ENCODE peak calls at places on chromosomes 2 and 18, in ten cellular contexts. U is stimulated activated CD8-positive, alpha-beta memory T cell treated with anti-CD3 and anti-CD28 coated beads, Interleukin-7, amount 100 ng/mL, for 24 hours; B is B cell; H is SW480; D is adrenal gland; Z is NCI-H1694; S is AG10803; P is aorta; K is activated B cell treated with CpG ODN at 0.5 μM for 24 hours; O is M059J. Q is an unnamed sample.

GRCh38 chr2:51304341-51304740 is 272.4 kb upstream of the NRXN1 start:
- DNase-seq in H (no peak), S (no peak), U (no peak), Z (no peak), B (no peak), O (no peak), D (no peak), P (no peak), K (no peak), Q (no peak)

GRCh38 chr2:29000481-29000880 is 19.4 kb downstream of the TOGARAM2 start:
- DNase-seq in B (peak), Z (no peak), O (no peak), D (peak), K (peak), H (no peak), P (no peak), U (no peak), S (no peak), Q (no peak)

GRCh38 chr2:30790879-30791278 is 16.4 kb downstream of the CAPN13 start:
- DNase-seq in P (no peak), Z (no peak), B (no peak), H (no peak), K (no peak), O (no peak), D (no peak), S (no peak), U (no peak), Q (no peak)

GRCh38 chr2:118672571-118673158 is 174.8 kb downstream of the EN1 start:
- DNase-seq in P (no peak), K (no peak), U (no peak), O (peak), Z (no peak), S (no peak), H (no peak), D (no peak), B (no peak), Q (no peak)

GRCh38 chr2:191250400-191250799 is 5.2 kb downstream of the MYO1B start:
- DNase-seq in D (no peak), O (no peak), H (no peak), Z (no peak), B (no peak), K (no peak), U (no peak), S (no peak), P (no peak), Q (no peak)

GRCh38 chr2:108589786-108590185 is 55.5 kb downstream of the LIMS1 start:
- DNase-seq in S (no peak), D (no peak), O (no peak), K (no peak), U (no peak), P (no peak), H (no peak), B (no peak), Z (no peak), Q (no peak)

GRCh38 chr18:8374652-8375051 is 234.6 kb upstream of the RAB12 start:
- DNase-seq in Z (no peak), H (no peak), U (no peak), D (no peak), B (no peak), P (no peak), O (no peak), S (no peak), K (no peak), Q (no peak)

GRCh38 chr18:26003391-26003790 is 87.0 kb downstream of the SS18 start:
- DNase-seq in D (no peak), P (no peak), S (no peak), K (no peak), U (no peak), B (no peak), Z (no peak), H (no peak), O (peak), Q (peak)

GRCh38 chr18:45627204-45627526 is 11.9 kb downstream of the SLC14A2 start:
- DNase-seq in O (no peak), K (no peak), Z (no peak), B (no peak), U (no peak), H (no peak), D (no peak), P (no peak), S (no peak), Q (no peak)

GRCh38 chr2:149733936-149734685 is 146.5 kb upstream of the MMADHC start:
- DNase-seq in D (peak), O (peak), K (no peak), H (no peak), S (peak), P (no peak), Z (no peak), B (no peak), U (no peak), Q (peak)

GRCh38 chr2:160920061-160920460 is 240.2 kb upstream of the TANK start:
- DNase-seq in P (no peak), B (no peak), O (no peak), S (peak), Z (no peak), U (no peak), K (no peak), H (no peak), D (no peak), Q (no peak)

GRCh38 chr2:220887880-220888279 is 684.2 kb downstream of the EPHA4 start:
- DNase-seq in H (no peak), D (no peak), U (no peak), O (no peak), P (no peak), K (no peak), S (no peak), Z (no peak), B (no peak), Q (no peak)

GRCh38 chr2:215811409-215812355 is 201.7 kb downstream of the MREG start:
- DNase-seq in P (no peak), O (no peak), S (no peak), B (no peak), U (no peak), K (peak), D (no peak), H (no peak), Z (no peak), Q (no peak)

GRCh38 chr2:164538250-164538866 is 82.9 kb downstream of the GRB14 start:
- DNase-seq in Z (peak), B (no peak), K (no peak), U (no peak), H (peak), P (no peak), S (peak), O (peak), D (no peak), Q (peak)

GRCh38 chr2:179818546-179818945 is 42.9 kb downstream of the ZNF385B start:
- DNase-seq in Z (no peak), S (no peak), H (no peak), K (no peak), B (no peak), U (no peak), O (peak), D (peak), P (no peak), Q (no peak)

GRCh38 chr18:23735021-23735464 is 45.8 kb downstream of the LAMA3 start:
- DNase-seq in Z (no peak), P (no peak), D (no peak), H (no peak), K (no peak), U (no peak), S (no peak), O (peak), B (no peak), Q (peak)

GRCh38 chr2:162919111-162919510 is 80.5 kb upstream of the KCNH7 start:
- DNase-seq in S (no peak), B (no peak), U (no peak), D (no peak), Z (no peak), P (no peak), O (no peak), H (no peak), K (no peak), Q (no peak)

GRCh38 chr2:9668686-9669338 is 38.0 kb upstream of the YWHAQ start:
- DNase-seq in S (no peak), U (no peak), O (no peak), K (no peak), Z (no peak), P (no peak), H (no peak), D (no peak), B (no peak), Q (no peak)

GRCh38 chr2:156396126-156396525 is 40.1 kb upstream of the GPD2 start:
- DNase-seq in P (no peak), O (no peak), S (no peak), D (no peak), K (no peak), H (no peak), U (no peak), B (peak), Z (no peak), Q (no peak)

GRCh38 chr2:9310827-9311226 is 104.2 kb downstream of the ASAP2 start:
- DNase-seq in O (peak), U (no peak), B (no peak), Z (no peak), D (no peak), P (no peak), S (peak), H (no peak), K (no peak), Q (no peak)

GRCh38 chr2:236512902-236513433 is 56.7 kb upstream of the ACKR3 start:
- DNase-seq in U (peak), O (peak), H (peak), B (peak), P (peak), K (peak), Z (peak), D (peak), S (peak), Q (peak)

GRCh38 chr2:231937057-231937456 is 10.9 kb upstream of the NPPC start:
- DNase-seq in P (no peak), S (no peak), K (no peak), Z (no peak), B (no peak), H (no peak), U (no peak), O (no peak), D (no peak), Q (no peak)

GRCh38 chr18:62354171-62354570 is 29.1 kb downstream of the TNFRSF11A start:
- DNase-seq in H (no peak), U (no peak), K (no peak), P (no peak), B (no peak), O (no peak), Z (no peak), D (no peak), S (no peak), Q (no peak)

GRCh38 chr2:21748501-21748900 is 624.7 kb downstream of the TDRD15 start:
- DNase-seq in K (no peak), U (no peak), O (no peak), H (no peak), Z (no peak), P (no peak), S (no peak), B (no peak), D (no peak), Q (no peak)

GRCh38 chr2:198702796-198703195 is 754.9 kb downstream of the SATB2 start:
- DNase-seq in H (no peak), D (no peak), P (no peak), O (no peak), Z (no peak), K (no peak), B (no peak), U (no peak), S (no peak), Q (no peak)

GRCh38 chr18:10252494-10252893 is 201.9 kb upstream of the APCDD1 start:
- DNase-seq in O (no peak), B (no peak), S (no peak), D (no peak), H (peak), U (no peak), Z (no peak), P (no peak), K (no peak), Q (no peak)

GRCh38 chr2:47002031-47002430 is 86.4 kb upstream of the MCFD2 start:
- DNase-seq in D (no peak), P (no peak), B (no peak), K (no peak), S (no peak), H (no peak), U (no peak), O (no peak), Z (no peak), Q (no peak)

Q was measured in LoVo.